ENCODE peak calls at places on chromosomes 13 and 19, in four cellular contexts. One of them, this sample, is unnamed. For H3K27me3 and H3K36me3, the result is how much of the 10 kb centered on the place peaks cover.

GRCh38 chr19:3065675-3066357 is 3.5 kb upstream of the TLE5 start:
- DNase-seq in lung: no peak
- DNase-seq in hepatocyte: peak
- DNase-seq in heart right ventricle: no peak
- DNase-seq in this sample: peak

GRCh38 chr13:66967825-66968597 is 262.1 kb downstream of the PCDH9 start:
- DNase-seq in heart right ventricle: no peak
- DNase-seq in hepatocyte: no peak
- DNase-seq in lung: no peak
- DNase-seq in this sample: no peak

GRCh38 chr13:97313481-97313880 is 91.3 kb downstream of the MBNL2 start:
- DNase-seq in hepatocyte: no peak
- DNase-seq in lung: no peak
- DNase-seq in heart right ventricle: no peak
- DNase-seq in this sample: no peak

GRCh38 chr13:47679391-47679790 is 321.7 kb downstream of the SUCLA2 start:
- DNase-seq in heart right ventricle: no peak
- DNase-seq in lung: no peak
- DNase-seq in hepatocyte: peak
- DNase-seq in this sample: no peak

GRCh38 chr13:106570354-106570822 is 2.5 kb upstream of the ARGLU1 start:
- DNase-seq in hepatocyte: peak
- DNase-seq in lung: peak
- DNase-seq in heart right ventricle: peak
- DNase-seq in this sample: peak

GRCh38 chr19:51821921-51822716 is 27.2 kb downstream of the FPR3 start:
- DNase-seq in hepatocyte: no peak
- DNase-seq in lung: no peak
- DNase-seq in heart right ventricle: no peak
- DNase-seq in this sample: no peak

GRCh38 chr13:46476174-46476573 is 76.8 kb upstream of the LRCH1 start:
- DNase-seq in lung: no peak
- DNase-seq in heart right ventricle: no peak
- DNase-seq in hepatocyte: no peak
- DNase-seq in this sample: no peak

GRCh38 chr19:7982103-7982502 is 23.3 kb downstream of the ELAVL1 start:
- DNase-seq in heart right ventricle: no peak
- DNase-seq in hepatocyte: no peak
- DNase-seq in lung: no peak
- DNase-seq in this sample: no peak

GRCh38 chr13:110397445-110397844 is 90.4 kb downstream of the COL4A2 start:
- DNase-seq in lung: no peak
- DNase-seq in hepatocyte: no peak
- DNase-seq in heart right ventricle: no peak
- DNase-seq in this sample: no peak

GRCh38 chr13:97148894-97149293 is 73.2 kb upstream of the MBNL2 start:
- DNase-seq in hepatocyte: no peak
- DNase-seq in heart right ventricle: no peak
- DNase-seq in lung: no peak
- DNase-seq in this sample: no peak

GRCh38 chr13:32019612-32020233 is 11.9 kb upstream of the FRY start:
- DNase-seq in hepatocyte: peak
- DNase-seq in heart right ventricle: no peak
- DNase-seq in lung: no peak
- DNase-seq in this sample: peak

GRCh38 chr19:11375143-11375948 is 880 bp downstream of the SWSAP1 start:
- DNase-seq in lung: peak
- DNase-seq in hepatocyte: peak
- DNase-seq in heart right ventricle: peak
- DNase-seq in this sample: peak

GRCh38 chr13:107770541-107770940 is 444.8 kb downstream of the LIG4 start:
- DNase-seq in heart right ventricle: no peak
- DNase-seq in hepatocyte: no peak
- DNase-seq in lung: no peak
- DNase-seq in this sample: no peak

GRCh38 chr13:67106502-67107057 is 123.6 kb downstream of the PCDH9 start:
- DNase-seq in heart right ventricle: no peak
- DNase-seq in hepatocyte: no peak
- DNase-seq in lung: no peak
- DNase-seq in this sample: no peak

GRCh38 chr19:46859637-46860124 is 1.1 kb upstream of the ARHGAP35 start:
- DNase-seq in heart right ventricle: peak
- DNase-seq in lung: peak
- DNase-seq in hepatocyte: peak
- DNase-seq in this sample: no peak

GRCh38 chr13:107807306-107808073 is 407.8 kb downstream of the LIG4 start:
- DNase-seq in hepatocyte: no peak
- DNase-seq in heart right ventricle: no peak
- DNase-seq in lung: no peak
- DNase-seq in this sample: no peak

GRCh38 chr19:30047355-30047895 is 105.4 kb downstream of the URI1 start:
- DNase-seq in hepatocyte: no peak
- DNase-seq in lung: no peak
- DNase-seq in heart right ventricle: no peak
- DNase-seq in this sample: no peak

GRCh38 chr19:27709496-27709895 is 1503.5 kb downstream of the UQCRFS1 start:
- DNase-seq in lung: no peak
- DNase-seq in hepatocyte: no peak
- DNase-seq in heart right ventricle: no peak
- DNase-seq in this sample: no peak

GRCh38 chr19:41997121-41997850 is 3.3 kb upstream of the ATP1A3 start:
- DNase-seq in hepatocyte: peak
- DNase-seq in heart right ventricle: peak
- DNase-seq in lung: no peak
- DNase-seq in this sample: peak

GRCh38 chr13:100797921-100798320 is 123.3 kb upstream of the TMTC4 start:
- DNase-seq in heart right ventricle: no peak
- DNase-seq in lung: no peak
- DNase-seq in hepatocyte: no peak
- DNase-seq in this sample: no peak

GRCh38 chr13:111423168-111423785 is 102.8 kb downstream of the TEX29 start:
- DNase-seq in hepatocyte: no peak
- DNase-seq in heart right ventricle: no peak
- DNase-seq in lung: no peak
- DNase-seq in this sample: no peak

GRCh38 chr13:59906413-59907027 is 257.2 kb downstream of the DIAPH3 start:
- DNase-seq in hepatocyte: peak
- DNase-seq in lung: no peak
- DNase-seq in heart right ventricle: no peak
- DNase-seq in this sample: peak

GRCh38 chr19:6766357-6767080 is 716 bp downstream of the SH2D3A start:
- DNase-seq in lung: no peak
- DNase-seq in hepatocyte: no peak
- DNase-seq in heart right ventricle: no peak
- DNase-seq in this sample: peak

GRCh38 chr19:44587863-44588752 is 25.3 kb upstream of the IGSF23 start:
- DNase-seq in hepatocyte: peak
- DNase-seq in lung: no peak
- DNase-seq in heart right ventricle: no peak
- DNase-seq in this sample: no peak

GRCh38 chr13:98300956-98301641 is 124.0 kb upstream of the RNF113B start:
- DNase-seq in lung: no peak
- DNase-seq in hepatocyte: peak
- DNase-seq in heart right ventricle: no peak
- DNase-seq in this sample: no peak

GRCh38 chr19:6362351-6362801 is 1.0 kb downstream of the CLPP start:
- DNase-seq in hepatocyte: no peak
- DNase-seq in lung: no peak
- DNase-seq in heart right ventricle: no peak
- DNase-seq in this sample: no peak

GRCh38 chr13:85108356-85108755 is 690.9 kb downstream of the SLITRK6 start:
- DNase-seq in hepatocyte: no peak
- DNase-seq in lung: no peak
- DNase-seq in heart right ventricle: no peak
- DNase-seq in this sample: no peak

GRCh38 chr13:98143601-98144500 is 957 bp downstream of the FARP1 start:
- DNase-seq in hepatocyte: peak
- DNase-seq in heart right ventricle: peak
- DNase-seq in lung: no peak
- DNase-seq in this sample: peak

GRCh38 chr19:54196514-54196913 is 4.1 kb upstream of the RPS9 start:
- DNase-seq in heart right ventricle: no peak
- DNase-seq in hepatocyte: no peak
- DNase-seq in lung: no peak
- DNase-seq in this sample: no peak

GRCh38 chr13:98517576-98518310 is 59.2 kb downstream of the STK24 start:
- DNase-seq in lung: no peak
- DNase-seq in heart right ventricle: no peak
- DNase-seq in hepatocyte: no peak
- DNase-seq in this sample: no peak

GRCh38 chr19:30353394-30353793 is 18.8 kb upstream of the ZNF536 start:
- DNase-seq in heart right ventricle: no peak
- DNase-seq in hepatocyte: no peak
- DNase-seq in lung: no peak
- DNase-seq in this sample: no peak

GRCh38 chr13:73496711-73497110 is 437.9 kb downstream of the KLF5 start:
- DNase-seq in heart right ventricle: no peak
- DNase-seq in lung: no peak
- DNase-seq in hepatocyte: no peak
- DNase-seq in this sample: no peak

GRCh38 chr19:1284293-1284978 is 1.2 kb upstream of the EFNA2 start:
- DNase-seq in hepatocyte: no peak
- DNase-seq in lung: no peak
- DNase-seq in heart right ventricle: no peak
- DNase-seq in this sample: no peak

GRCh38 chr13:76164290-76164689 is 528.2 kb downstream of the LMO7 start:
- DNase-seq in heart right ventricle: no peak
- DNase-seq in lung: no peak
- DNase-seq in hepatocyte: no peak
- DNase-seq in this sample: no peak

GRCh38 chr13:112451512-112452379 is 75.6 kb downstream of the SPACA7 start:
- DNase-seq in lung: peak
- DNase-seq in hepatocyte: no peak
- DNase-seq in heart right ventricle: no peak
- DNase-seq in this sample: peak

GRCh38 chr13:43984292-43984691 is 104.6 kb downstream of the LACC1 start:
- DNase-seq in lung: no peak
- DNase-seq in heart right ventricle: no peak
- DNase-seq in hepatocyte: no peak
- DNase-seq in this sample: no peak

GRCh38 chr13:47472516-47472915 is 528.6 kb downstream of the SUCLA2 start:
- DNase-seq in heart right ventricle: no peak
- DNase-seq in lung: no peak
- DNase-seq in hepatocyte: no peak
- DNase-seq in this sample: peak

GRCh38 chr19:48683349-48683748 is 10.5 kb upstream of the NTN5 start:
- DNase-seq in heart right ventricle: peak
- DNase-seq in lung: peak
- DNase-seq in hepatocyte: no peak
- DNase-seq in this sample: peak
- H3K4me3 ChIP-seq in heart right ventricle: no peak
- H3K4me3 ChIP-seq in lung: no peak
- H3K4me3 ChIP-seq in hepatocyte: no peak
- H3K4me3 ChIP-seq in this sample: no peak

GRCh38 chr13:27774651-27775050 is 17.6 kb upstream of the GSX1 start:
- DNase-seq in lung: no peak
- DNase-seq in hepatocyte: no peak
- DNase-seq in heart right ventricle: no peak
- DNase-seq in this sample: no peak
- H3K27me3 ChIP-seq in lung: under half
- H3K27me3 ChIP-seq in hepatocyte: under half
- H3K27me3 ChIP-seq in heart right ventricle: under half
- H3K27me3 ChIP-seq in this sample: under half

GRCh38 chr19:13899912-13900584 is 5.9 kb downstream of the BRME1 start:
- DNase-seq in lung: no peak
- DNase-seq in hepatocyte: no peak
- DNase-seq in heart right ventricle: no peak
- DNase-seq in this sample: no peak
- H3K36me3 ChIP-seq in lung: under half
- H3K36me3 ChIP-seq in hepatocyte: under half
- H3K36me3 ChIP-seq in heart right ventricle: under half
- H3K36me3 ChIP-seq in this sample: under half

GRCh38 chr13:99677388-99677951 is 176.2 kb downstream of the TM9SF2 start:
- DNase-seq in hepatocyte: peak
- DNase-seq in heart right ventricle: no peak
- DNase-seq in lung: no peak
- DNase-seq in this sample: no peak
- H3K4me3 ChIP-seq in hepatocyte: no peak
- H3K4me3 ChIP-seq in heart right ventricle: no peak
- H3K4me3 ChIP-seq in lung: no peak
- H3K4me3 ChIP-seq in this sample: no peak

GRCh38 chr19:50723735-50724521 is 764 bp downstream of the CLEC11A start:
- DNase-seq in heart right ventricle: no peak
- DNase-seq in hepatocyte: no peak
- DNase-seq in lung: no peak
- DNase-seq in this sample: peak
- H3K27me3 ChIP-seq in heart right ventricle: under half
- H3K27me3 ChIP-seq in hepatocyte: under half
- H3K27me3 ChIP-seq in lung: under half
- H3K27me3 ChIP-seq in this sample: under half

DNA sequence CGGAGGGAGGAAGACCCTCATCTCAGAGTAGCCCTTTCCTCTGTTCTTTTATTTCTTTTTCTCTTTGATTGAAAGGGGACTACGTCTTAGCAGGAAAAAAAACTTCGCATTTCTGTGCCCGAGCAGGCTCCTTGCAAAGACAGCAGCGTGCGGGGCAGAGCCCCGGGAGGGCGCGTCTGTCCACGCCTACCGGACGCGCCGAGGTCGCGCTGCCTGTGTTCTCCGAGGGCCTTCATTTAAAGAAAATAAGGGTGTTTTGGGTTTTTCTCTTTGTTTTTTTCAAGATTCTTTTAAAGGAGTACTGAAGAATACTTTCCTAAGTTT is 29.2 kb downstream of the CERS1 start:
- DNase-seq in hepatocyte: no peak
- DNase-seq in lung: no peak
- DNase-seq in heart right ventricle: no peak
- DNase-seq in this sample: no peak
- H3K36me3 ChIP-seq in hepatocyte: under half
- H3K36me3 ChIP-seq in lung: half or more
- H3K36me3 ChIP-seq in heart right ventricle: half or more
- H3K36me3 ChIP-seq in this sample: under half

GRCh38 chr19:37136118-37136517 is 36.4 kb downstream of the ZNF585A start:
- DNase-seq in lung: no peak
- DNase-seq in hepatocyte: no peak
- DNase-seq in heart right ventricle: no peak
- DNase-seq in this sample: no peak
- H3K4me3 ChIP-seq in lung: no peak
- H3K4me3 ChIP-seq in hepatocyte: no peak
- H3K4me3 ChIP-seq in heart right ventricle: no peak
- H3K4me3 ChIP-seq in this sample: no peak

GRCh38 chr19:5260381-5260967 is 80.1 kb downstream of the PTPRS start:
- DNase-seq in hepatocyte: no peak
- DNase-seq in lung: no peak
- DNase-seq in heart right ventricle: no peak
- DNase-seq in this sample: no peak
- H3K27me3 ChIP-seq in hepatocyte: under half
- H3K27me3 ChIP-seq in lung: under half
- H3K27me3 ChIP-seq in heart right ventricle: under half
- H3K27me3 ChIP-seq in this sample: under half